ENCODE peak calls at places on chromosomes 6 and 20, in seven cellular contexts. X is neural progenitor cell, D is HCT116, E is OCI-LY7, M is hepatocyte, Q is GM23248, W is GM23338. U is an unnamed sample.

GRCh38 chr6:30894381-30894780 is 10.1 kb downstream of the DDR1 start:
- DNase-seq in X (no peak), D (no peak), E (no peak), M (no peak), Q (no peak), W (no peak), U (no peak)

GRCh38 chr6:155328539-155329459 is 14.5 kb upstream of the TFB1M start:
- DNase-seq in X (no peak), D (no peak), E (no peak), M (peak), Q (peak), W (no peak), U (peak)

GRCh38 chr6:96649926-96650325 is 87.0 kb downstream of the FHL5 start:
- DNase-seq in X (no peak), D (no peak), E (no peak), M (no peak), Q (no peak), W (no peak), U (no peak)

GRCh38 chr20:10699941-10700340 is 26.1 kb upstream of the JAG1 start:
- DNase-seq in X (no peak), D (no peak), E (no peak), M (no peak), Q (no peak), W (no peak), U (no peak)

GRCh38 chr6:36608788-36609563 is 14.8 kb downstream of the SRSF3 start:
- DNase-seq in X (no peak), D (no peak), E (no peak), M (peak), Q (peak), W (no peak), U (no peak)

GRCh38 chr6:18585032-18585573 is 198.0 kb downstream of the RNF144B start:
- DNase-seq in X (no peak), D (peak), E (no peak), M (peak), Q (peak), W (no peak), U (peak)

GRCh38 chr20:540391-541201 is 3.0 kb downstream of the CSNK2A1 start:
- DNase-seq in X (no peak), D (no peak), E (no peak), M (no peak), Q (no peak), W (peak), U (no peak)

GRCh38 chr6:6317825-6318733 is 2.4 kb downstream of the F13A1 start:
- DNase-seq in X (peak), D (no peak), E (no peak), M (no peak), Q (no peak), W (peak), U (no peak)

GRCh38 chr6:109672204-109672603 is 18.8 kb downstream of the AK9 start:
- DNase-seq in X (no peak), D (no peak), E (no peak), M (no peak), Q (peak), W (no peak), U (peak)

GRCh38 chr6:166343157-166343502 is 785 bp upstream of the SFT2D1 start:
- DNase-seq in X (no peak), D (no peak), E (peak), M (no peak), Q (no peak), W (no peak), U (no peak)

GRCh38 chr20:37251836-37252477 is 9.7 kb downstream of the GHRH start:
- DNase-seq in X (peak), D (no peak), E (no peak), M (no peak), Q (no peak), W (peak), U (no peak)

GRCh38 chr6:116101298-116101718 is 655 bp downstream of the NT5DC1 start:
- DNase-seq in X (no peak), D (no peak), E (no peak), M (no peak), Q (no peak), W (no peak), U (no peak)

GRCh38 chr20:49450281-49450707 is 32.2 kb downstream of the KCNB1 start:
- DNase-seq in X (peak), D (no peak), E (no peak), M (no peak), Q (no peak), W (peak), U (no peak)

GRCh38 chr6:98927534-98927933 is 20.2 kb downstream of the FBXL4 start:
- DNase-seq in X (no peak), D (no peak), E (no peak), M (peak), Q (no peak), W (no peak), U (no peak)
- TF ChIP-seq EZH2phosphoT487 in X (no peak), D (no peak), E (no peak), M (no peak), Q (no peak), W (no peak), U (no peak)

DNA sequence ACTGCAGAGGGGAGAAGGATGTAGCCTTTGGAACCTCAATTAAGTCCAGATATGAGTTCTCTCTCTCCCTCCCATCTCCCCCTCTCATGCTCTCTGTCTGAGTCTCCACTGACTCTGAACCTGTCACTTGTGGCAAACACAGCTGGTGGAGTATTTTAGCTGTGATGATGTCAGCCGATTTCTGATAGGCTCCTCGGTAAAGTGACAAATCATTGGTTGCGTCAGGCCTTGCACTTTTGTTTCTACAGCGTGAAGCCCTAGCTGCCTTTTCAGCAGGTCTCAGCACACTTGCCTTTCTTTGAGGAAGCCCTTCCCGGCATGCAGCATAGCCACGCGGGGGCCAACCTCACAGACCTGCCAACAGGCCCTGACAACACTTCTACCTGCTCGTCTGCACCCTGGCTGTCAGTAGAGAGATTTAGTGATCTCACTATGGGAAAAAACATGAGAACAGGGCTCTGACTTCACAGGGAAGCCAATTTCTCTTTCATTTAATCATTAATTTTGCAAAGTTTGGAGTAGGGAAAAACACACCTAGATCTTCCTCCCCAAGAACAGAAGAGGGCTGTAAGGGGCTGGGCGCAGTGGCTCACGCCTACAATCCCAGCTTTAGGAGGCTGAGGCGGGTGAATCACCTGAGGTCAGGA is 84.4 kb downstream of the GMPR start:
- DNase-seq in X (peak), D (no peak), E (peak), M (peak), Q (peak), W (peak), U (peak)
- TF ChIP-seq EZH2phosphoT487 in X (no peak), D (no peak), E (no peak), M (no peak), Q (no peak), W (no peak), U (no peak)

DNA sequence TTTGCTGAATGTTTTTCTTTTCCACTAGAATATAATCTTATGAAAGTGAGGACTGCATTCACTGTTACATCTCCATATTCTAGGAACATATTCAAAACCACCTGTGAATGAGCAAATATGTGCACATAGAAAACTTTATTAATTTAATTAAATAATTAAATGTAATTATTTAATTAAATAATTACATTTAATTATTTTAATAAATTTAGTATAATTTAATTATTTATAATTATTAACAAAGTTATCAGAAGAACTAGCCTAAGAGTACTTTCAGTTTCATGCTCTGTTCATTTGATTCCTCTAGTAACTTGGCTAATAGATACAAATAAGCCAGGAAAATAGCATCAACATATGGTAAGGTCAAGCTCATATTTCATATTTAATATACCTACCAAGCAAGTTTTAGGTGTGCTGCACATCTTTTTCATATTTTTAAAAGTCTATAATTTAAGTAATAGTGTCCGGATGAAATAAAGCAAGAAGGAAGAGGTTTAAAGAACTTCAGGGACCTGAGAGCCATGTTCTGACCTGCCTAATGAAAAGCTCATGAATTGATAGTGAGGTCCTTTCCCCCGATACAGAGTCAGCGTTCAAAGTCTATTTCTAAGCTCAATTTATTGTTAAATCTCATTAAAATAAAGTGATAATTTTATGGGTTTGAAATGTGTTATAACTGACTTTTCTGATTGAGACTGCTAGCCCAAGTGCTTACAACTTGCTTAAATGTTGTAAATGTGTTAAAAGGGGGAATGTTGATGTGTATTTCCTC is 361.4 kb upstream of the FLRT3 start:
- DNase-seq in X (no peak), D (no peak), E (no peak), M (no peak), Q (no peak), W (no peak), U (no peak)
- TF ChIP-seq EZH2phosphoT487 in X (no peak), D (no peak), E (no peak), M (no peak), Q (no peak), W (no peak), U (no peak)

GRCh38 chr20:51382111-51382985 is 160.2 kb downstream of the NFATC2 start:
- DNase-seq in X (no peak), D (no peak), E (no peak), M (no peak), Q (no peak), W (no peak), U (no peak)

GRCh38 chr20:51384854-51385253 is 157.7 kb downstream of the NFATC2 start:
- DNase-seq in X (no peak), D (no peak), E (no peak), M (no peak), Q (no peak), W (no peak), U (no peak)

GRCh38 chr20:51381557-51381956 is 161.0 kb downstream of the NFATC2 start:
- DNase-seq in X (no peak), D (no peak), E (peak), M (no peak), Q (no peak), W (peak), U (no peak)

GRCh38 chr20:51383891-51384510 is 158.5 kb downstream of the NFATC2 start:
- DNase-seq in X (no peak), D (no peak), E (no peak), M (no peak), Q (peak), W (no peak), U (peak)

GRCh38 chr20:51382986-51383821 is 159.3 kb downstream of the NFATC2 start:
- DNase-seq in X (no peak), D (no peak), E (peak), M (peak), Q (peak), W (no peak), U (peak)
- TF ChIP-seq EZH2phosphoT487 in X (no peak), D (no peak), E (no peak), M (no peak), Q (no peak), W (no peak), U (no peak)

DNA sequence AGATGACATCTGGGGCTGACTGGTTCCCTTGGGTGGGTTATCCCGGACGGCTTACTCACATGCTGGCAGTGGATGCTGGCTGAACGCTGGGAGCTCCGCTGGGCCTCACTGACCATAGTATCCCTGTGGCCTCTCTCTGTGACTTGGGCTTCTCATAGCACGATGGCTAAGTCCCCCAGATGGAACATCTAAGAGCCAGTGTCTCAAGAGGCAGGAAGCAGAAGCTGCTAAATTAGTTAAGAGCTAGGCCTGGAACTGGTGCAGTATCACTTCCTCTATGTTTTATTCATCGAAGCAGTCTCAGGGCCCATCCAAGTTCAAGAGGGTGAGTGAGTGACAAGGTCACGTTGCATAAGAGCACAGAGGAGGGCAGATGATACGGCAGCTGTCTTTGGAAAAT is 116.5 kb upstream of the LAMP5 start:
- DNase-seq in X (no peak), D (no peak), E (peak), M (no peak), Q (no peak), W (no peak), U (no peak)
- TF ChIP-seq EZH2phosphoT487 in X (no peak), D (no peak), E (no peak), M (no peak), Q (no peak), W (no peak), U (no peak)